ENCODE peak calls at places on chromosomes 6 and 20, in four cellular contexts. B is astrocyte of the spinal cord, Z is adipocyte, N is kidney. E is an unnamed sample.

GRCh38 chr6:106315765-106316375 is 9.7 kb downstream of the ATG5 start:
- DNase-seq in B (peak; percentile 23), Z (no peak), N (no peak), E (no peak)

GRCh38 chr6:12001004-12001705 is 11.0 kb upstream of the HIVEP1 start:
- DNase-seq in B (no peak), Z (peak; percentile 9), N (no peak), E (no peak)

GRCh38 chr6:157020398-157021266 is 243.5 kb downstream of the ARID1B start:
- DNase-seq in B (peak; percentile 53), Z (peak; percentile 81), N (no peak), E (peak; percentile 47)

GRCh38 chr6:24583463-24584389 is 62.3 kb downstream of the KIAA0319 start:
- DNase-seq in B (peak; percentile 69), Z (peak; percentile 88), N (no peak), E (peak; percentile 17)

GRCh38 chr6:158476389-158476788 is 83.5 kb upstream of the TMEM181 start:
- DNase-seq in B (no peak), Z (no peak), N (no peak), E (no peak)

GRCh38 chr6:120826253-120826652 is 508.0 kb downstream of the TBC1D32 start:
- DNase-seq in B (peak; percentile 17), Z (peak; percentile 9), N (no peak), E (no peak)

GRCh38 chr6:95095855-95096254 is 481.5 kb upstream of the MANEA start:
- DNase-seq in B (no peak), Z (no peak), N (no peak), E (no peak)

GRCh38 chr20:58306421-58307261 is 2.9 kb upstream of the RAB22A start:
- DNase-seq in B (peak; percentile 66), Z (peak; percentile 12), N (no peak), E (peak; percentile 42)

GRCh38 chr6:130018830-130019795 is 732 bp downstream of the L3MBTL3 start:
- DNase-seq in B (peak; percentile 34), Z (peak; percentile 68), N (peak; percentile 73), E (peak; percentile 61)

GRCh38 chr6:125550892-125551291 is 198.5 kb upstream of the HEY2 start:
- DNase-seq in B (no peak), Z (no peak), N (no peak), E (no peak)

GRCh38 chr20:6416371-6416770 is 293.5 kb upstream of the FERMT1 start:
- DNase-seq in B (no peak), Z (no peak), N (no peak), E (no peak)

GRCh38 chr6:98566126-98566525 is 268.2 kb upstream of the POU3F2 start:
- DNase-seq in B (no peak), Z (no peak), N (no peak), E (no peak)

GRCh38 chr20:23049933-23050838 is 714 bp upstream of the THBD start:
- DNase-seq in B (peak; percentile 24), Z (peak; percentile 57), N (peak; percentile 88), E (peak; percentile 20)

GRCh38 chr6:17258763-17259162 is 22.4 kb upstream of the RBM24 start:
- DNase-seq in B (no peak), Z (no peak), N (no peak), E (no peak)

GRCh38 chr6:73513496-73513854 is 7.4 kb downstream of the EEF1A1 start:
- DNase-seq in B (no peak), Z (no peak), N (no peak), E (peak; percentile 53)

GRCh38 chr6:148179786-148180185 is 162.9 kb upstream of the SASH1 start:
- DNase-seq in B (peak; percentile 46), Z (peak; percentile 81), N (no peak), E (peak; percentile 26)

GRCh38 chr20:41178904-41179432 is 41.6 kb downstream of the PLCG1 start:
- DNase-seq in B (peak; percentile 41), Z (no peak), N (no peak), E (no peak)

GRCh38 chr20:50191065-50191565 is 485 bp downstream of the CEBPB start:
- DNase-seq in B (no peak), Z (no peak), N (no peak), E (no peak)

GRCh38 chr6:16948376-16948775 is 153.5 kb upstream of the STMND1 start:
- DNase-seq in B (peak; percentile 23), Z (peak; percentile 56), N (no peak), E (no peak)

GRCh38 chr6:3835055-3835731 is 14.0 kb upstream of the FAM50B start:
- DNase-seq in B (no peak), Z (peak; percentile 43), N (no peak), E (no peak)

GRCh38 chr6:44333942-44334341 is 8.5 kb upstream of the SPATS1 start:
- DNase-seq in B (no peak), Z (no peak), N (no peak), E (no peak)

GRCh38 chr6:167098825-167099225 is 24.1 kb upstream of the CCR6 start:
- DNase-seq in B (no peak), Z (no peak), N (no peak), E (no peak)

GRCh38 chr6:41937881-41938574 is 3.6 kb downstream of the CCND3 start:
- DNase-seq in B (no peak), Z (no peak), N (no peak), E (no peak)

GRCh38 chr20:43508106-43508505 is 609 bp downstream of the L3MBTL1 start:
- DNase-seq in B (no peak), Z (no peak), N (no peak), E (peak; percentile 20)

GRCh38 chr20:16709017-16709416 is 20.8 kb upstream of the SNRPB2 start:
- DNase-seq in B (no peak), Z (no peak), N (no peak), E (no peak)

GRCh38 chr20:57291694-57292093 is 25.3 kb upstream of the BMP7 start:
- DNase-seq in B (no peak), Z (no peak), N (no peak), E (no peak)

DNA sequence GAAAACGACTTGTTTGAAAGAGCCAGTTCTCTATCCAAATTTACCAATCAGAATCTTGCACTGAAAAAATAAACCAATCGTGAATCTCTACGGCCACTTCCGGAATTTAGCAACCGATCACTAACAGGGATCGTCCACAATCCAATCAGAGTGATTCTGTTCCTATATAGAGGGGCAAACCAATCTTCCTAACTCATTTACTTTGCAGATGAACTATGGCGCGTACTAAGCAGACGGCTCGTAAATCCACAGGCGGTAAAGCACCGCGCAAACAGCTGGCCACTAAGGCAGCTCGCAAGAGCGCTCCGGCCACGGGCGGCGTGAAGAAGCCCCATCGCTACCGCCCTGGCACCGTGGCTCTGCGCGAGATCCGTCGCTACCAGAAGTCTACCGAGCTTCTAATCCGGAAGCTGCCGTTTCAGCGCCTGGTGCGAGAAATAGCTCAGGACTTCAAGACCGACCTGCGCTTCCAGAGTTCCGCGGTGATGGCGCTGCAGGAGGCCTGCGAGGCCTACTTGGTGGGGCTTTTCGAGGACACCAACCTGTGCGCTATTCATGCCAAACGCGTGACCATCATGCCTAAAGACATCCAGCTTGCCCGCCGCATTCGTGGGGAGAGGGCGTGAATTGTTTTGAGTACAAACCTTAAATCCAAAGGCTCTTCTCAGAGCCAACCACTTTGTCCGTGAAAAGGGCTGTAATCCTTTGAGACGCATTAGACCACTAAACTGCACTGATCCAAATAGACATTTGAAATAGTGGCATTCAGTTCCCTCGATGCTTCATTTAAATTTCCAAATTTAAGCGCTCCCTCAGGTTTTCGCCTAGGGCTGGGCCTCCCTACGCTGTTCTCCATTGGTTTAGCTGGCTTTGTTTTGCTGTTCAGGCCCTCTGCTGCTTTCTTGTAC is 138.0 kb downstream of the HFE start:
- DNase-seq in B (peak; percentile 96), Z (peak; percentile 93), N (no peak), E (peak; percentile 81)
- H3K4me3 ChIP-seq in B (peak overlapping the region; percentile 67), Z (peak overlapping the region; percentile 84), N (peak overlapping the region; percentile 75), E (peak overlapping the region; percentile 77)

GRCh38 chr6:128202169-128202765 is 301.4 kb upstream of the THEMIS start:
- DNase-seq in B (no peak), Z (no peak), N (no peak), E (no peak)
- H3K4me3 ChIP-seq in B (no peak overlapping the region), Z (no peak overlapping the region), N (no peak overlapping the region), E (no peak overlapping the region)

GRCh38 chr20:33767739-33768138 is 35.9 kb downstream of the ZNF341 start:
- DNase-seq in B (no peak), Z (no peak), N (no peak), E (no peak)
- H3K4me3 ChIP-seq in B (no peak overlapping the region), Z (no peak overlapping the region), N (no peak overlapping the region), E (no peak overlapping the region)

DNA sequence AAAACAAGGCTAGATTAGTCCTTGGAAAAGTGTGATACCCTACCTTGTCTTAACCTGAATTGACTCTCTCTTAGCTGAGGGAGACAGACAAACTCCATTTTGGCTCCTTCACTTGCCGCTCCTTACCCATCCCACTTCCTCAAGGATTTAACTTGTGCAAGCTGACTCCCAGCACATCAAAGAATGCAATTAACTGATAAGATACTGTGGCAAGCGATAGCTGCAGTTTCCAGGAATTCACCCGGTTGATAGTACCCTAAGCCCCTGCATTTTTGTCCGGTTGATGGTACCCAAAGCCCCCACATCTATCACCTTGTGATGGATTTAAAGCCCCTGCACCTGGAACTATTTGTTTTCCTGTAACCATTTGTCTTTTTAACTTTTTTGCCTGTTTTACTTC is 1.9 kb upstream of the SERINC3 start:
- DNase-seq in B (no peak), Z (no peak), N (no peak), E (no peak)
- H3K4me3 ChIP-seq in B (no peak overlapping the region), Z (no peak overlapping the region), N (no peak overlapping the region), E (no peak overlapping the region)

GRCh38 chr6:84767591-84768201 is 3.3 kb upstream of the TBX18 start:
- DNase-seq in B (peak; percentile 31), Z (no peak), N (no peak), E (no peak)
- H3K4me3 ChIP-seq in B (no peak overlapping the region), Z (peak overlapping the region; percentile 78), N (no peak overlapping the region), E (no peak overlapping the region)

GRCh38 chr6:36133148-36133547 is 2.8 kb downstream of the MAPK13 start:
- DNase-seq in B (no peak), Z (no peak), N (no peak), E (no peak)
- H3K4me3 ChIP-seq in B (no peak overlapping the region), Z (no peak overlapping the region), N (no peak overlapping the region), E (no peak overlapping the region)

GRCh38 chr20:35742741-35743523 is 872 bp upstream of the RBM39 start:
- DNase-seq in B (peak; percentile 53), Z (peak; percentile 32), N (no peak), E (no peak)

GRCh38 chr20:35738410-35739179 is 3.5 kb downstream of the RBM39 start:
- DNase-seq in B (no peak), Z (no peak), N (no peak), E (no peak)

GRCh38 chr20:35741892-35742740 is at the start of gene RBM39:
- DNase-seq in B (peak; percentile 100), Z (peak; percentile 100), N (peak; percentile 100), E (peak; percentile 100)

GRCh38 chr20:35739294-35740163 is 2.5 kb downstream of the RBM39 start:
- DNase-seq in B (peak; percentile 34), Z (peak; percentile 71), N (no peak), E (peak; percentile 51)

GRCh38 chr20:35743693-35744491 is 1.8 kb upstream of the RBM39 start:
- DNase-seq in B (no peak), Z (no peak), N (no peak), E (no peak)
- H3K4me3 ChIP-seq in B (no peak overlapping the region), Z (peak overlapping the region; percentile 95), N (peak overlapping the region; percentile 91), E (no peak overlapping the region)

GRCh38 chr6:31180500-31180899 is 10.0 kb upstream of the POU5F1 start:
- DNase-seq in B (peak; percentile 71), Z (no peak), N (peak; percentile 92), E (peak; percentile 83)
- H3K4me3 ChIP-seq in B (peak overlapping the region; percentile 36), Z (peak overlapping the region; percentile 84), N (peak overlapping the region; percentile 54), E (peak overlapping the region; percentile 49)

E was measured in foreskin fibroblast.